ENCODE peak calls at places on chromosomes 1 and 21, in five cellular contexts. T is HCT116, Y is body of pancreas, G is A549, U is testis. A is an unnamed sample.
A peak's percentile ranks its signal among the peaks of the same experiment; 100 is the strongest.

GRCh38 chr1:44460107-44460885 is 55.2 kb downstream of the RNF220 start:
- DNase-seq in T (no peak), Y (no peak), G (no peak), U (peak; percentile 18), A (no peak)

GRCh38 chr1:246768403-246769020 is 44.3 kb downstream of the SCCPDH start:
- DNase-seq in T (no peak), Y (no peak), G (no peak), U (no peak), A (no peak)

GRCh38 chr1:230781596-230781995 is 34.4 kb downstream of the CAPN9 start:
- DNase-seq in T (no peak), Y (no peak), G (no peak), U (no peak), A (no peak)

GRCh38 chr21:32529679-32530078 is 55.6 kb downstream of the TCP10L start:
- DNase-seq in T (no peak), Y (no peak), G (no peak), U (no peak), A (no peak)

GRCh38 chr21:21898801-21899200 is 900.6 kb downstream of the NCAM2 start:
- DNase-seq in T (no peak), Y (no peak), G (no peak), U (no peak), A (no peak)

GRCh38 chr1:101996830-101997485 is at the start of gene OLFM3:
- DNase-seq in T (no peak), Y (peak; percentile 10), G (no peak), U (peak; percentile 56), A (no peak)

GRCh38 chr1:23905461-23906025 is 7.6 kb downstream of the CNR2 start:
- DNase-seq in T (no peak), Y (no peak), G (no peak), U (no peak), A (no peak)

GRCh38 chr1:111727056-111727455 is 12.1 kb downstream of the INKA2 start:
- DNase-seq in T (no peak), Y (no peak), G (no peak), U (no peak), A (no peak)

GRCh38 chr1:163459539-163459938 is 137.8 kb downstream of the NUF2 start:
- DNase-seq in T (no peak), Y (no peak), G (no peak), U (no peak), A (no peak)

GRCh38 chr1:112509005-112509659 is 367 bp downstream of the WNT2B start:
- DNase-seq in T (no peak), Y (no peak), G (no peak), U (no peak), A (no peak)

GRCh38 chr1:5225687-5226389 is 571.4 kb downstream of the AJAP1 start:
- DNase-seq in T (no peak), Y (no peak), G (no peak), U (no peak), A (no peak)

GRCh38 chr1:180837025-180837424 is 75.7 kb upstream of the KIAA1614 start:
- DNase-seq in T (no peak), Y (no peak), G (no peak), U (no peak), A (no peak)

GRCh38 chr1:22507582-22507981 is 55.7 kb upstream of the EPHA8 start:
- DNase-seq in T (no peak), Y (no peak), G (no peak), U (no peak), A (no peak)

GRCh38 chr1:85850238-85850637 is 142.0 kb upstream of the ZNHIT6 start:
- DNase-seq in T (peak; percentile 84), Y (no peak), G (peak; percentile 90), U (no peak), A (no peak)

GRCh38 chr1:116819081-116819480 is 64.9 kb downstream of the CD2 start:
- DNase-seq in T (no peak), Y (no peak), G (no peak), U (no peak), A (no peak)

GRCh38 chr1:22916469-22916817 is 56.2 kb downstream of the LACTBL1 start:
- DNase-seq in T (no peak), Y (no peak), G (no peak), U (no peak), A (no peak)

GRCh38 chr21:29117372-29117955 is 13.0 kb upstream of the MAP3K7CL start:
- DNase-seq in T (no peak), Y (no peak), G (no peak), U (no peak), A (no peak)

GRCh38 chr1:54888080-54888733 is 1.2 kb upstream of the DHCR24 start:
- DNase-seq in T (no peak), Y (no peak), G (no peak), U (no peak), A (no peak)

GRCh38 chr1:156194300-156194652 is 372 bp downstream of the SLC25A44 start:
- DNase-seq in T (no peak), Y (no peak), G (peak; percentile 21), U (peak; percentile 23), A (no peak)

GRCh38 chr1:181073638-181074037 is 14.9 kb upstream of the IER5 start:
- DNase-seq in T (no peak), Y (no peak), G (peak; percentile 88), U (no peak), A (no peak)

GRCh38 chr1:204106825-204107224 is 33.9 kb downstream of the SOX13 start:
- DNase-seq in T (no peak), Y (no peak), G (no peak), U (no peak), A (no peak)
- H3K4me1 ChIP-seq in T (peaks cover 49% of the 10 kb centered on the region), Y (peaks cover 46% of the 10 kb centered on the region), G (peaks cover 46% of the 10 kb centered on the region), U (peaks cover 3% of the 10 kb centered on the region), A (peaks cover 20% of the 10 kb centered on the region)

GRCh38 chr1:160620942-160621632 is 25.8 kb downstream of the SLAMF1 start:
- DNase-seq in T (no peak), Y (no peak), G (no peak), U (no peak), A (no peak)

GRCh38 chr1:160622885-160623633 is 23.8 kb downstream of the SLAMF1 start:
- DNase-seq in T (no peak), Y (no peak), G (no peak), U (no peak), A (no peak)

GRCh38 chr1:160619742-160620277 is 27.0 kb downstream of the SLAMF1 start:
- DNase-seq in T (no peak), Y (no peak), G (no peak), U (no peak), A (no peak)

GRCh38 chr1:160623860-160624259 is 23.0 kb downstream of the SLAMF1 start:
- DNase-seq in T (no peak), Y (no peak), G (no peak), U (no peak), A (no peak)

DNA sequence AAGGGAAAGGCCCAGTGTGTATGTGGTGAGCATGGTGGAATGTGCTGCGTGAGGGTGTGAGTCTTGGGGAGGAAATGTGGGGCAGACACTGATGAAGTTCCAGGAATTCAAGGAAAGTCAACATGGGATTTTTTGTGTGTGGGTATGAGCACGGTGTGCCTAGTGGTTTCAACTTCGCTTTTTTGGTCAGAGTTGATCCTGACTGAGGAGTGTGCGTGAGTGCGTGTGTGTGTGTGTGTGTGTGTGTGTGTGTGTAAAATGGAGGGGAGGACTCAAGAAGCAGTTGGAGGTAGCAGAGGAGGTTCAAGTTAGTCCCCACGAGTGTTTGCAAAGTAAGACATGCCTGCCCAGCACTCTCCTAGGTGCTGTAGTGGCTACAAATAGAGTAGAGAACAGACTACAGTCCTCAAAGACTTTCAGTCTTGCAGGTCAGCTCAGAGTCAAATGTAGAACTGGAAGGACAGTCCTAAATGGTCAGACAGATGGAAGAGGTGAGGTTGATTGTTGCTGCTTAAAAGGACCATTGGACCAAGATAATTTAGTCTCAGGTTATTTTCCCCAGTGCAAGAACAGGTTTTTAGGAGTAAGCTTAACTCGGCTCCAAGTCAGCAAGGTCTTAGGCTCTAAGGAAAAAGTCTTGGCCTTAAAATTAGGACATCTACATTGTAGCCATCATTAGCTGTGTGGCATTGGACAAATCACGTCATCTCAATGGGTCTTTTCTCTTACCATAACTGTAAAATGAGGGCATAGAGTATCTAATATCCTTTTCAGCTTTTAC is 25.0 kb downstream of the SLAMF1 start:
- DNase-seq in T (no peak), Y (no peak), G (no peak), U (no peak), A (no peak)
- TF ChIP-seq POLR2A in T (no peak), Y (no peak), G (no peak), U (no peak), A (no peak)

GRCh38 chr1:113809651-113810602 is 2.3 kb downstream of the RSBN1 start:
- DNase-seq in T (no peak), Y (no peak), G (peak; percentile 24), U (no peak), A (no peak)
- H3K4me3 ChIP-seq in T (peak overlapping the region; percentile 81), Y (no peak overlapping the region), G (peak overlapping the region; percentile 90), U (no peak overlapping the region), A (peak overlapping the region; percentile 98)

GRCh38 chr1:61090546-61090945 is 8.2 kb downstream of the NFIA start:
- DNase-seq in T (no peak), Y (no peak), G (no peak), U (no peak), A (no peak)

GRCh38 chr1:61086245-61086644 is 3.9 kb downstream of the NFIA start:
- DNase-seq in T (no peak), Y (no peak), G (no peak), U (no peak), A (no peak)

GRCh38 chr1:61089338-61089737 is 7.0 kb downstream of the NFIA start:
- DNase-seq in T (no peak), Y (no peak), G (no peak), U (no peak), A (no peak)

GRCh38 chr1:61087574-61087973 is 5.2 kb downstream of the NFIA start:
- DNase-seq in T (no peak), Y (no peak), G (no peak), U (peak; percentile 58), A (no peak)

DNA sequence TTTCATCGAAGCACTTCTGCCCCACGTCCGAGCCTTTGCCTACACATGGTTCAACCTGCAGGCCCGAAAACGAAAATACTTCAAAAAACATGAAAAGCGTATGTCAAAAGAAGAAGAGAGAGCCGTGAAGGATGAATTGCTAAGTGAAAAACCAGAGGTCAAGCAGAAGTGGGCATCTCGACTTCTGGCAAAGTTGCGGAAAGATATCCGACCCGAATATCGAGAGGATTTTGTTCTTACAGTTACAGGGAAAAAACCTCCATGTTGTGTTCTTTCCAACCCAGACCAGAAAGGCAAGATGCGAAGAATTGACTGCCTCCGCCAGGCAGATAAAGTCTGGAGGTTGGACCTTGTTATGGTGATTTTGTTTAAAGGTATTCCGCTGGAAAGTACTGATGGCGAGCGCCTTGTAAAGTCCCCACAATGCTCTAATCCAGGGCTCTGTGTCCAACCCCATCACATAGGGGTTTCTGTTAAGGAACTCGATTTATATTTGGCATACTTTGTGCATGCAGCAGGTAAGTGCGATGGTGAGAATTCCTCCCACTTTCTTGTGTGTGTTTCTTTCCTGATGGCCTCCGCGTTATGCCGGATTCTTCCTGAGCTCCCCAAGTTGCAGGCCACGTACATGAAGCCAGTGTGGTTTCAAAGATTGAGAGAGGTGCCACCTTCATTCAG is 5.9 kb downstream of the NFIA start:
- DNase-seq in T (no peak), Y (no peak), G (no peak), U (no peak), A (no peak)
- H3K4me1 ChIP-seq in T (peaks cover 9% of the 10 kb centered on the region), Y (peaks cover 70% of the 10 kb centered on the region), G (peaks cover 48% of the 10 kb centered on the region), U (peaks cover 23% of the 10 kb centered on the region), A (peaks cover 21% of the 10 kb centered on the region)

DNA sequence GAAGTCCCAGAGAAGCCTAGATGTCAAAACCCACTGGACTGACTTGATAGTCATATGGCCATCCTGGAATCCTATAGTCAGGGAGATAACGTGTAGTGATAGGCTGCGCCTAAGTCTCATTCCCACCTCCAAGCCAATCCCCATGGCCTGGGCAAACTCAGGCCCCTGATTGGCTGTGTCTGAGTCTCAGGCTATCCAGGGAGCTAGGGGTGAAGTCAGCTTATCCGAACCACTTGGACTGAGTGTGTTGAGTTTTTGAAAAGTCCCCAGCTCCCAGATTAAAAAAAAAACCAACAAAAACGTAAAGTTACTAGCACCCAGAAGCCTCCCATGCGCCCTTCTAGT is 51.6 kb downstream of the PIK3CD start:
- DNase-seq in T (no peak), Y (no peak), G (no peak), U (no peak), A (no peak)
- TF ChIP-seq POLR2A in T (no peak), Y (no peak), G (no peak), U (no peak), A (no peak)

A was measured in uterus.